ENCODE peak calls at places on chromosomes 4 and X, in five cellular contexts. W is PC-9; R is fibroblast of mammary gland; U is natural killer cell; O is CD8-positive, alpha-beta T cell. X is an unnamed sample.
A peak's percentile ranks its signal among the peaks of the same experiment; 100 is the strongest.

GRCh38 chr4:5365071-5366008 is 314.1 kb downstream of the STK32B start:
- DNase-seq in U (no peak), W (peak; percentile 63), O (no peak), R (peak; percentile 59), X (no peak)

GRCh38 chr4:81207793-81208192 is 7.2 kb downstream of the PRKG2 start:
- DNase-seq in R (peak; percentile 90), W (peak; percentile 73), O (no peak), U (no peak), X (no peak)

GRCh38 chr4:24413311-24413784 is 171.0 kb downstream of the DHX15 start:
- DNase-seq in R (no peak), U (no peak), W (no peak), O (no peak), X (no peak)

GRCh38 chr4:8589831-8590545 is 2.6 kb upstream of the CPZ start:
- DNase-seq in R (no peak), O (no peak), W (no peak), U (no peak), X (no peak)

GRCh38 chr4:152014280-152014679 is 253.5 kb upstream of the GATB start:
- DNase-seq in R (no peak), W (no peak), U (no peak), O (no peak), X (no peak)

GRCh38 chrX:32893751-32894150 is 317.6 kb downstream of the DMD start:
- DNase-seq in U (no peak), R (no peak), O (no peak), W (no peak), X (no peak)

GRCh38 chr4:74733760-74734159 is 60.6 kb downstream of the BTC start:
- DNase-seq in O (no peak), W (no peak), R (no peak), U (no peak), X (no peak)

GRCh38 chr4:137531121-137531520 is 1.2 kb downstream of the PCDH18 start:
- DNase-seq in W (no peak), U (no peak), O (no peak), R (peak; percentile 78), X (no peak)

GRCh38 chr4:97646997-97647396 is 496.3 kb downstream of the STPG2 start:
- DNase-seq in W (no peak), U (no peak), O (no peak), R (peak; percentile 41), X (no peak)

GRCh38 chrX:131366387-131366786 is 77.3 kb upstream of the IGSF1 start:
- DNase-seq in U (no peak), O (no peak), R (no peak), W (no peak), X (no peak)

GRCh38 chr4:112015960-112016359 is 129.3 kb upstream of the FAM241A start:
- DNase-seq in W (no peak), R (no peak), U (no peak), O (no peak), X (no peak)

GRCh38 chrX:149629730-149630387 is 1.7 kb downstream of the TMEM185A start:
- DNase-seq in W (no peak), R (no peak), U (no peak), O (no peak), X (no peak)

GRCh38 chr4:84317513-84317912 is 181.6 kb downstream of the NKX6-1 start:
- DNase-seq in O (no peak), R (no peak), U (no peak), W (no peak), X (no peak)

GRCh38 chr4:126895988-126896570 is 736.7 kb upstream of the INTU start:
- DNase-seq in R (no peak), O (no peak), U (no peak), W (no peak), X (no peak)

GRCh38 chrX:107677909-107678308 is 49.6 kb downstream of the PRPS1 start:
- DNase-seq in R (no peak), O (no peak), W (peak; percentile 5), U (no peak), X (no peak)

GRCh38 chrX:50067435-50068292 is 133.1 kb downstream of the AKAP4 start:
- DNase-seq in U (no peak), R (peak; percentile 36), W (no peak), O (no peak), X (peak; percentile 20)

GRCh38 chr4:71554025-71554424 is 215.2 kb downstream of the SLC4A4 start:
- DNase-seq in W (no peak), R (no peak), O (no peak), U (no peak), X (no peak)

GRCh38 chr4:183412836-183413561 is 31.4 kb upstream of the CDKN2AIP start:
- DNase-seq in R (no peak), W (no peak), U (no peak), O (no peak), X (no peak)

DNA sequence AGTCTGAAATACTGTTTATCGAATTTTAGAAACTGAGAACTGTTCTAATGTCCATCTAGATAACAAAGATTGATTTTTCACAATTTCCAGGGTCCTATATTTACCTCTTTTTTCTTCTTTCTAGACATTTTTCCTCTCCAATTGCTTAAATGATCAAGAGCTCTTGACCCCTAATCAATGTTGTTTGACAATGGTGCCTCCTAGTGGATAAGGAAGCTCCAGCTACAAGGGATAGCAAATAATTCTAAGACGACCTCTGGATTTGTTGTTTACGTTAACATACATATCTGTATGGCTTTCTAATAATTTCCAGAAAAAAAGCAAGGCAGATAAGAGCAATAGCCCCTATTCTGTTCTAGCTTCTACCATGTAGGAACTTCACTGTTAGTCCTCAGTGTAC is 35.8 kb downstream of the GPR82 start:
- DNase-seq in W (no peak), R (peak; percentile 62), U (no peak), O (no peak), X (no peak)
- TF ChIP-seq CTCF in W (no peak), R (peak; percentile 65), U (peak; percentile 63), O (peak; percentile 36), X (peak; percentile 50)

GRCh38 chrX:44178271-44178670 is 165.2 kb downstream of the EFHC2 start:
- DNase-seq in R (no peak), U (no peak), W (no peak), O (no peak), X (no peak)

GRCh38 chrX:44183329-44183728 is 160.1 kb downstream of the EFHC2 start:
- DNase-seq in R (no peak), O (no peak), W (peak; percentile 35), U (no peak), X (no peak)
- TF ChIP-seq CTCF in R (no peak), O (no peak), W (no peak), U (no peak), X (no peak)

DNA sequence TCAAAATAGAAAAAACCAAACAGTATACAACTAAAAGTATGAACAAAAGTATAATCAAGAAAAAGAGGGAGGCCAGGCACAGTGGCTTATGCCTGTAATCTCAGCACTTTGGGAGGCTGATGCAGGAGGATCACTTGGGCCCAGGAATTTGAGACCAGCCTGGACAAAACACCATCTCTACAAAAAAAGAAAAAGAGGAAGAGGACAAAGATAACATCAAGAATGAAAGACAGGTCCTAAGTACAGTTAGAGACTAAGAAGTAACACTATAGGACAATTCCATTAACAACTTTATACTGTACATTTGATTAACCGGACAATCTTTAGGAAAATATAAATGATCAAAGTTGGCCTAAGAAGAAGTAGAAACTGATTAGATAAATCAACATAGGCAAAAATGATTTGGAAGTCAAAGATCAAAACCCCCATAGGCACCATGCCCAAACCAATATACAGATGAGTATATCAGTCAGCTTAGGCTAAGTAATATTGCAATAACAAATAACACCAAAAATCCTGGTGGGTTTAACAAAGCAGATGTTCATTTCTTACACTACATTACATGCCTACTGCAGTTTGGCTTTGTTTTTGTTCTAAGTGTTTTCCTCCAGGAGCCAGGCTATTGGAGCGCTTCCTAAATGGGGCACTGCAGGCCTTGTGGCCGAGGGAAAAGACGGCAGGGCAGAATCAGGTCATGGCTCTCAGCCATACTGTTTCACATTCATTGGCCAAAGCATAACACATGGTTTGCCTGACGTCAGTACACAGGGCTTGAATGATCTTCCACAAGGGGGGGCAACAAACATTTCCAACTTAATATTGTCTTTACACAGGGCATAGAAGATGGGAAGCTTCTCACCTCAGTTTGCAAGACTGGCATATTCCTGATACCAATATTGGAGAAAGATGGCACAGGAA is 42.2 kb upstream of the HGFAC start:
- DNase-seq in W (no peak), U (no peak), O (no peak), R (peak; percentile 45), X (no peak)
- TF ChIP-seq CTCF in W (no peak), U (no peak), O (no peak), R (peak; percentile 5), X (no peak)

GRCh38 chr4:110348711-110349383 is 127.1 kb upstream of the ENPEP start:
- DNase-seq in O (no peak), R (no peak), W (no peak), U (no peak), X (no peak)

GRCh38 chr4:110347805-110348204 is 128.2 kb upstream of the ENPEP start:
- DNase-seq in U (no peak), R (no peak), O (no peak), W (no peak), X (no peak)

GRCh38 chr4:110344165-110344564 is 131.8 kb upstream of the ENPEP start:
- DNase-seq in W (no peak), U (no peak), R (peak; percentile 2), O (no peak), X (no peak)
- TF ChIP-seq CTCF in W (peak; percentile 57), U (no peak), R (peak; percentile 32), O (no peak), X (peak; percentile 49)